ENCODE peak calls at places on chromosomes 7 and 10, in five cellular contexts. M, B, P, A and E are unnamed samples.

GRCh38 chr10:96999337-96999736 is 167.2 kb downstream of the LCOR start:
- DNase-seq in A (no peak), B (no peak), P (no peak), M (no peak), E (no peak)

GRCh38 chr10:69787681-69788080 is 14.0 kb upstream of the COL13A1 start:
- DNase-seq in A (no peak), M (no peak), B (no peak), P (no peak), E (no peak)

GRCh38 chr10:21499910-21500577 is 25.4 kb downstream of the SKIDA1 start:
- DNase-seq in P (peak; percentile 80), M (peak; percentile 39), B (no peak), A (no peak), E (no peak)

GRCh38 chr7:127029823-127030222 is 222.9 kb downstream of the GRM8 start:
- DNase-seq in M (no peak), B (no peak), A (no peak), P (no peak), E (no peak)

GRCh38 chr10:79314761-79315601 is 32.3 kb upstream of the PPIF start:
- DNase-seq in P (no peak), M (no peak), A (no peak), B (no peak), E (no peak)

GRCh38 chr10:70312972-70313371 is 29.2 kb upstream of the NPFFR1 start:
- DNase-seq in A (no peak), M (no peak), B (no peak), P (no peak), E (no peak)

GRCh38 chr7:156752371-156753297 is 112.1 kb downstream of the RNF32 start:
- DNase-seq in A (peak; percentile 83), B (peak; percentile 67), P (peak; percentile 34), M (no peak), E (no peak)

GRCh38 chr7:100632951-100633717 is 8.2 kb downstream of the TFR2 start:
- DNase-seq in P (peak; percentile 41), A (peak; percentile 31), B (peak; percentile 84), M (peak; percentile 82), E (peak; percentile 58)

GRCh38 chr7:110831450-110831849 is 259.5 kb upstream of the LRRN3 start:
- DNase-seq in P (no peak), A (no peak), B (no peak), M (no peak), E (no peak)

GRCh38 chr10:122554576-122554975 is 6.0 kb upstream of the DMBT1 start:
- DNase-seq in M (no peak), B (no peak), A (no peak), P (no peak), E (no peak)

GRCh38 chr7:155842496-155843265 is 30.4 kb upstream of the SHH start:
- DNase-seq in B (no peak), P (no peak), M (no peak), A (no peak), E (peak; percentile 47)

GRCh38 chr10:4661572-4662255 is 164.3 kb upstream of the AKR1E2 start:
- DNase-seq in A (no peak), P (no peak), B (peak; percentile 27), M (no peak), E (no peak)

GRCh38 chr7:30930621-30931020 is 19.0 kb downstream of the AQP1 start:
- DNase-seq in P (no peak), A (no peak), M (no peak), B (no peak), E (no peak)

GRCh38 chr10:129719889-129720590 is 244.0 kb downstream of the EBF3 start:
- DNase-seq in M (no peak), B (no peak), A (no peak), P (no peak), E (no peak)

GRCh38 chr10:79320785-79321493 is 26.3 kb upstream of the PPIF start:
- DNase-seq in P (no peak), A (peak; percentile 81), M (peak; percentile 44), B (peak; percentile 92), E (no peak)